ENCODE peak calls at places on chromosomes 5 and 9, in eight cellular contexts. W is EH; C is neural crest cell; G is T-helper 17 cell; J is HEK293T; O is mesenchymal stem cell; Y is ureter; N is activated CD4-positive, CD25-positive, alpha-beta regulatory T cell. V is an unnamed sample.

GRCh38 chr9:108673386-108673785 is 182.4 kb downstream of the ACTL7B start:
- DNase-seq in W (peak; percentile 90), C (no peak), G (no peak), J (no peak), O (no peak), Y (no peak), N (no peak), V (peak; percentile 87)

GRCh38 chr9:79555474-79555873 is 16.3 kb upstream of the TLE4 start:
- DNase-seq in W (peak; percentile 77), C (no peak), G (no peak), J (no peak), O (peak; percentile 35), Y (no peak), N (no peak), V (no peak)

GRCh38 chr9:130872912-130873503 is 23.6 kb downstream of the QRFP start:
- DNase-seq in W (no peak), C (no peak), G (no peak), J (no peak), O (no peak), Y (no peak), N (no peak), V (no peak)

GRCh38 chr9:70255521-70255920 is 3.3 kb upstream of the SMC5 start:
- DNase-seq in W (peak; percentile 53), C (no peak), G (no peak), J (no peak), O (peak; percentile 44), Y (no peak), N (no peak), V (peak; percentile 66)

GRCh38 chr5:159406571-159406970 is 76.3 kb upstream of the IL12B start:
- DNase-seq in W (no peak), C (no peak), G (no peak), J (no peak), O (no peak), Y (no peak), N (no peak), V (no peak)

GRCh38 chr5:75341934-75342333 is 4.9 kb downstream of the HMGCR start:
- DNase-seq in W (no peak), C (no peak), G (no peak), J (no peak), O (peak; percentile 8), Y (no peak), N (no peak), V (no peak)

GRCh38 chr9:93697352-93698139 is 121.2 kb downstream of the PHF2 start:
- DNase-seq in W (no peak), C (no peak), G (no peak), J (peak; percentile 3), O (no peak), Y (no peak), N (no peak), V (no peak)

GRCh38 chr5:136330353-136330913 is 34.9 kb downstream of the TRPC7 start:
- DNase-seq in W (no peak), C (no peak), G (no peak), J (no peak), O (no peak), Y (no peak), N (no peak), V (no peak)

GRCh38 chr5:6634327-6634713 is 1.1 kb downstream of the SRD5A1 start:
- DNase-seq in W (peak; percentile 28), C (no peak), G (no peak), J (peak; percentile 17), O (peak; percentile 21), Y (no peak), N (no peak), V (peak; percentile 43)

GRCh38 chr5:150517272-150518152 is 9.6 kb downstream of the NDST1 start:
- DNase-seq in W (peak; percentile 99), C (no peak), G (no peak), J (no peak), O (peak; percentile 85), Y (peak; percentile 54), N (no peak), V (peak; percentile 98)

GRCh38 chr5:78829811-78830499 is 155.2 kb downstream of the ARSB start:
- DNase-seq in W (peak; percentile 54), C (no peak), G (no peak), J (no peak), O (no peak), Y (peak; percentile 68), N (no peak), V (no peak)

GRCh38 chr9:136358016-136358415 is 5.5 kb downstream of the DNLZ start:
- DNase-seq in W (no peak), C (no peak), G (no peak), J (no peak), O (no peak), Y (no peak), N (no peak), V (no peak)

GRCh38 chr5:179180061-179180460 is 119.9 kb downstream of the ZNF354C start:
- DNase-seq in W (no peak), C (no peak), G (no peak), J (no peak), O (no peak), Y (no peak), N (no peak), V (no peak)

GRCh38 chr9:137167752-137168574 is 1.9 kb downstream of the LRRC26 start:
- DNase-seq in W (no peak), C (peak; percentile 26), G (no peak), J (no peak), O (no peak), Y (no peak), N (no peak), V (no peak)

GRCh38 chr9:83167126-83167525 is 104.2 kb upstream of the RASEF start:
- DNase-seq in W (no peak), C (no peak), G (no peak), J (no peak), O (no peak), Y (no peak), N (no peak), V (no peak)

GRCh38 chr5:37111426-37112382 is 137.5 kb downstream of the CPLANE1 start:
- DNase-seq in W (no peak), C (no peak), G (no peak), J (no peak), O (peak; percentile 37), Y (no peak), N (no peak), V (no peak)

GRCh38 chr5:170584003-170584402 is 80.2 kb downstream of the KCNIP1 start:
- DNase-seq in W (no peak), C (no peak), G (no peak), J (no peak), O (no peak), Y (no peak), N (no peak), V (no peak)

GRCh38 chr5:39829479-39829878 is 404.7 kb upstream of the DAB2 start:
- DNase-seq in W (peak; percentile 10), C (no peak), G (no peak), J (no peak), O (no peak), Y (no peak), N (no peak), V (no peak)

GRCh38 chr9:9362332-9362731 is 1250.5 kb downstream of the PTPRD start:
- DNase-seq in W (no peak), C (no peak), G (no peak), J (no peak), O (no peak), Y (no peak), N (no peak), V (no peak)

GRCh38 chr9:22097712-22098111 is 88.6 kb upstream of the CDKN2B start:
- DNase-seq in W (peak; percentile 96), C (no peak), G (no peak), J (no peak), O (peak; percentile 87), Y (no peak), N (no peak), V (peak; percentile 86)

GRCh38 chr9:121598167-121599000 is 53.0 kb upstream of the DAB2IP start:
- DNase-seq in W (peak; percentile 95), C (peak; percentile 60), G (no peak), J (peak; percentile 86), O (peak; percentile 91), Y (peak; percentile 92), N (no peak), V (peak; percentile 89)

GRCh38 chr5:39570418-39571027 is 145.7 kb upstream of the DAB2 start:
- DNase-seq in W (peak; percentile 57), C (no peak), G (no peak), J (peak; percentile 10), O (peak; percentile 54), Y (no peak), N (no peak), V (peak; percentile 78)

GRCh38 chr5:137286025-137286610 is 213.0 kb downstream of the SPOCK1 start:
- DNase-seq in W (peak; percentile 66), C (no peak), G (no peak), J (no peak), O (no peak), Y (no peak), N (no peak), V (peak; percentile 38)

GRCh38 chr9:16445141-16445920 is 425.1 kb downstream of the BNC2 start:
- DNase-seq in W (peak; percentile 34), C (no peak), G (no peak), J (no peak), O (peak; percentile 46), Y (no peak), N (no peak), V (peak; percentile 65)

GRCh38 chr5:1526151-1526631 is 2.4 kb upstream of the LPCAT1 start:
- DNase-seq in W (no peak), C (no peak), G (no peak), J (no peak), O (no peak), Y (peak; percentile 41), N (no peak), V (no peak)

GRCh38 chr5:162558120-162558519 is 490.5 kb downstream of the GABRG2 start:
- DNase-seq in W (no peak), C (no peak), G (no peak), J (no peak), O (no peak), Y (no peak), N (no peak), V (no peak)

GRCh38 chr5:135880278-135880677 is 15.4 kb downstream of the IL9 start:
- DNase-seq in W (no peak), C (no peak), G (no peak), J (peak; percentile 29), O (no peak), Y (no peak), N (no peak), V (peak; percentile 32)

GRCh38 chr5:156640751-156641241 is 209.3 kb upstream of the PPP1R2B start:
- DNase-seq in W (peak; percentile 52), C (no peak), G (no peak), J (no peak), O (no peak), Y (no peak), N (no peak), V (peak; percentile 85)

GRCh38 chr5:127813633-127814171 is 110.5 kb downstream of the CCDC192 start:
- DNase-seq in W (peak; percentile 93), C (no peak), G (no peak), J (no peak), O (peak; percentile 42), Y (no peak), N (no peak), V (peak; percentile 87)

GRCh38 chr5:61933787-61934626 is 372.0 kb upstream of the KIF2A start:
- DNase-seq in W (peak; percentile 47), C (peak; percentile 62), G (no peak), J (peak; percentile 62), O (peak; percentile 60), Y (peak; percentile 47), N (no peak), V (peak; percentile 59)

GRCh38 chr5:59146729-59147128 is 563.9 kb downstream of the RAB3C start:
- DNase-seq in W (no peak), C (no peak), G (no peak), J (no peak), O (no peak), Y (no peak), N (no peak), V (no peak)

V was measured in GM23248.